ENCODE peak calls at places on chromosomes 1 and 21, in six cellular contexts. J is A673; X is CD8-positive, alpha-beta T cell; C is cardiac muscle cell; G is tibial artery; W is IMR-90. I is an unnamed sample.

GRCh38 chr1:110645962-110646735 is 28.6 kb downstream of the KCNA3 start:
- DNase-seq in J (peak), X (no peak), C (no peak), G (no peak), W (peak), I (no peak)

GRCh38 chr1:67647814-67648358 is 37.1 kb upstream of the GADD45A start:
- DNase-seq in J (no peak), X (no peak), C (no peak), G (no peak), W (no peak), I (no peak)

GRCh38 chr1:89802036-89802435 is 18.8 kb upstream of the LRRC8D start:
- DNase-seq in J (no peak), X (no peak), C (no peak), G (no peak), W (no peak), I (no peak)

GRCh38 chr1:197967066-197967465 is 49.9 kb downstream of the LHX9 start:
- DNase-seq in J (no peak), X (no peak), C (no peak), G (no peak), W (no peak), I (no peak)

GRCh38 chr1:18645172-18646090 is 14.8 kb downstream of the PAX7 start:
- DNase-seq in J (no peak), X (no peak), C (no peak), G (no peak), W (no peak), I (no peak)

GRCh38 chr1:198520524-198521254 is 19.8 kb downstream of the ATP6V1G3 start:
- DNase-seq in J (no peak), X (no peak), C (no peak), G (no peak), W (no peak), I (no peak)

GRCh38 chr1:149962039-149962647 is 25.5 kb upstream of the MTMR11 start:
- DNase-seq in J (peak), X (peak), C (peak), G (peak), W (peak), I (peak)

GRCh38 chr1:99217599-99217998 is 46.7 kb upstream of the PLPPR4 start:
- DNase-seq in J (no peak), X (no peak), C (no peak), G (no peak), W (no peak), I (no peak)

GRCh38 chr1:85109475-85109874 is 61.2 kb upstream of the MCOLN3 start:
- DNase-seq in J (peak), X (peak), C (peak), G (peak), W (peak), I (no peak)

GRCh38 chr1:107262472-107263286 is 121.8 kb downstream of the NTNG1 start:
- DNase-seq in J (peak), X (no peak), C (no peak), G (no peak), W (no peak), I (no peak)

GRCh38 chr21:36511484-36512227 is 31.7 kb upstream of the CLDN14 start:
- DNase-seq in J (no peak), X (no peak), C (no peak), G (no peak), W (peak), I (no peak)

GRCh38 chr1:166947398-166948043 is 27.8 kb downstream of the ILDR2 start:
- DNase-seq in J (peak), X (peak), C (peak), G (no peak), W (peak), I (peak)

GRCh38 chr1:23424171-23424959 is at the start of gene TCEA3:
- DNase-seq in J (peak), X (no peak), C (peak), G (no peak), W (no peak), I (peak)

GRCh38 chr1:21045351-21045750 is 131.3 kb downstream of the EIF4G3 start:
- DNase-seq in J (no peak), X (no peak), C (no peak), G (no peak), W (no peak), I (no peak)

GRCh38 chr1:45685308-45686080 is 839 bp downstream of the GPBP1L1 start:
- DNase-seq in J (peak), X (no peak), C (peak), G (no peak), W (peak), I (no peak)

GRCh38 chr1:170910273-170910672 is 25.1 kb upstream of the MROH9 start:
- DNase-seq in J (no peak), X (no peak), C (no peak), G (no peak), W (peak), I (no peak)

GRCh38 chr1:65230741-65231439 is 78.5 kb upstream of the DNAJC6 start:
- DNase-seq in J (no peak), X (no peak), C (no peak), G (no peak), W (no peak), I (no peak)

GRCh38 chr1:218585565-218586184 is 240.5 kb downstream of the TGFB2 start:
- DNase-seq in J (no peak), X (no peak), C (peak), G (no peak), W (peak), I (no peak)

GRCh38 chr1:212611000-212611636 is 2.6 kb downstream of the ATF3 start:
- DNase-seq in J (peak), X (no peak), C (no peak), G (no peak), W (no peak), I (no peak)

GRCh38 chr1:246428542-246429308 is 78.4 kb downstream of the SMYD3 start:
- DNase-seq in J (no peak), X (no peak), C (no peak), G (no peak), W (peak), I (no peak)

GRCh38 chr1:212518188-212518951 is 85.7 kb downstream of the NENF start:
- DNase-seq in J (no peak), X (no peak), C (no peak), G (peak), W (peak), I (peak)

GRCh38 chr1:15825800-15826199 is 18.4 kb upstream of the UQCRHL start:
- DNase-seq in J (no peak), X (no peak), C (no peak), G (no peak), W (peak), I (no peak)

GRCh38 chr1:93614550-93615200 is 67.0 kb downstream of the BCAR3 start:
- DNase-seq in J (no peak), X (no peak), C (no peak), G (no peak), W (no peak), I (no peak)

GRCh38 chr1:165490175-165490574 is 45.2 kb upstream of the RXRG start:
- DNase-seq in J (no peak), X (no peak), C (no peak), G (peak), W (no peak), I (no peak)

GRCh38 chr1:94926365-94926914 is 470 bp downstream of the CNN3 start:
- DNase-seq in J (peak), X (no peak), C (peak), G (peak), W (peak), I (peak)

GRCh38 chr21:38631676-38632075 is 133.4 kb upstream of the ERG start:
- DNase-seq in J (no peak), X (no peak), C (no peak), G (no peak), W (no peak), I (no peak)

GRCh38 chr1:166905136-166905535 is 29.1 kb upstream of the TADA1 start:
- DNase-seq in J (no peak), X (no peak), C (no peak), G (no peak), W (no peak), I (no peak)

GRCh38 chr1:2875677-2876531 is 74.4 kb upstream of the TTC34 start:
- DNase-seq in J (no peak), X (no peak), C (no peak), G (no peak), W (no peak), I (no peak)
- TF ChIP-seq CTCF in J (no peak), X (no peak), C (no peak), G (peak), W (peak), I (peak)

GRCh38 chr1:200042437-200043329 is 15.2 kb downstream of the NR5A2 start:
- DNase-seq in J (no peak), X (no peak), C (no peak), G (no peak), W (no peak), I (no peak)

GRCh38 chr1:200040516-200041138 is 13.1 kb downstream of the NR5A2 start:
- DNase-seq in J (no peak), X (no peak), C (no peak), G (no peak), W (no peak), I (no peak)

GRCh38 chr1:200042119-200042436 is 14.6 kb downstream of the NR5A2 start:
- DNase-seq in J (no peak), X (no peak), C (no peak), G (no peak), W (no peak), I (no peak)

GRCh38 chr1:200041337-200042118 is 14.0 kb downstream of the NR5A2 start:
- DNase-seq in J (no peak), X (no peak), C (no peak), G (no peak), W (no peak), I (no peak)

DNA sequence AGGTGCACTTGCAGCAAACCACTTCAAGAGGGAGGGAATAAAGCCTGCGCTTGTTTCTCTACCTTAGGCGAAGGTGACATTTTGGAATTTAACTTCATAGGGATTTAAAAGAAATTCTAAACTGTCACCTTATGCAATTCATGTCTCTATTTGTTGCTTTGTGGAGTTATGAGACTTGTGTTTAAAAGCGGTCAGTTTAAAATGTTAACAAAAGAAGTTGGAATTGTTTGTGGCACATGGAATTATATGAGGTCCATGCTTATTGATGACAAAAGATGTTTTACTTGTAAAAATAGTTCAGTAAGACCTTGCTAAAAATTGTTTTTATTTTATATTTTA is 15.8 kb downstream of the NR5A2 start:
- DNase-seq in J (no peak), X (no peak), C (no peak), G (no peak), W (no peak), I (no peak)
- H3K27ac ChIP-seq in J (no peak), X (no peak), C (no peak), G (no peak), W (no peak), I (no peak)

GRCh38 chr21:42255825-42256224 is 36.9 kb downstream of the ABCG1 start:
- DNase-seq in J (no peak), X (no peak), C (no peak), G (no peak), W (no peak), I (no peak)
- TF ChIP-seq CTCF in J (peak), X (no peak), C (no peak), G (no peak), W (no peak), I (no peak)

GRCh38 chr1:43969746-43970466 is at the start of gene DPH2:
- DNase-seq in J (peak), X (peak), C (peak), G (peak), W (peak), I (peak)
- H3K27ac ChIP-seq in J (peak), X (peak), C (no peak), G (peak), W (peak), I (no peak)

GRCh38 chr1:116228501-116228900 is 117.3 kb downstream of the MAB21L3 start:
- DNase-seq in J (no peak), X (no peak), C (no peak), G (no peak), W (no peak), I (no peak)

GRCh38 chr1:116224111-116224510 is 112.9 kb downstream of the MAB21L3 start:
- DNase-seq in J (no peak), X (no peak), C (no peak), G (no peak), W (no peak), I (no peak)

GRCh38 chr1:116226017-116226416 is 114.8 kb downstream of the MAB21L3 start:
- DNase-seq in J (peak), X (no peak), C (no peak), G (no peak), W (no peak), I (no peak)

GRCh38 chr1:116219651-116220434 is 108.6 kb downstream of the MAB21L3 start:
- DNase-seq in J (no peak), X (no peak), C (no peak), G (no peak), W (no peak), I (no peak)

GRCh38 chr1:116224561-116224960 is 113.4 kb downstream of the MAB21L3 start:
- DNase-seq in J (no peak), X (no peak), C (no peak), G (no peak), W (no peak), I (no peak)
- TF ChIP-seq CTCF in J (no peak), X (no peak), C (no peak), G (no peak), W (no peak), I (no peak)

I was measured in ascending aorta.